ENCODE peak calls at places on chromosomes 2 and 18, in ten cellular contexts. E, H, B, K, A, G, V, Q, P and L are unnamed samples.

GRCh38 chr18:59509477-59510173 is 150.6 kb upstream of the LMAN1 start:
- DNase-seq in E (no peak), H (peak; percentile 74), B (no peak), K (peak; percentile 33), A (no peak), G (no peak), V (no peak), Q (no peak), P (no peak), L (no peak)

GRCh38 chr2:240970816-240971215 is 27.6 kb upstream of the SNED1 start:
- DNase-seq in E (no peak), H (no peak), B (no peak), K (peak; percentile 3), A (no peak), G (no peak), V (no peak), Q (no peak), P (no peak), L (no peak)

GRCh38 chr18:27749189-27749588 is 427.7 kb downstream of the CDH2 start:
- DNase-seq in E (no peak), H (no peak), B (no peak), K (no peak), A (no peak), G (no peak), V (no peak), Q (no peak), P (no peak), L (no peak)

GRCh38 chr2:173021939-173022371 is 53.7 kb upstream of the MAP3K20 start:
- DNase-seq in E (no peak), H (no peak), B (peak; percentile 44), K (peak; percentile 59), A (no peak), G (no peak), V (peak; percentile 25), Q (peak; percentile 72), P (no peak), L (no peak)

GRCh38 chr2:166572958-166573357 is 78.9 kb upstream of the SCN7A start:
- DNase-seq in E (no peak), H (no peak), B (no peak), K (no peak), A (no peak), G (no peak), V (no peak), Q (no peak), P (no peak), L (no peak)

GRCh38 chr2:119158563-119159347 is at the start of gene C1QL2:
- DNase-seq in E (no peak), H (no peak), B (peak; percentile 59), K (no peak), A (no peak), G (no peak), V (no peak), Q (peak; percentile 16), P (no peak), L (no peak)

GRCh38 chr2:84938194-84938879 is 32.6 kb upstream of the KCMF1 start:
- DNase-seq in E (no peak), H (no peak), B (no peak), K (no peak), A (no peak), G (no peak), V (peak; percentile 17), Q (peak; percentile 64), P (peak; percentile 31), L (no peak)

GRCh38 chr18:22560283-22560627 is 142.5 kb upstream of the CTAGE1 start:
- DNase-seq in E (no peak), H (no peak), B (no peak), K (no peak), A (no peak), G (no peak), V (no peak), Q (no peak), P (no peak), L (no peak)

GRCh38 chr18:54743596-54743995 is 84.7 kb upstream of the RAB27B start:
- DNase-seq in E (no peak), H (no peak), B (no peak), K (no peak), A (no peak), G (no peak), V (no peak), Q (no peak), P (no peak), L (no peak)

DNA sequence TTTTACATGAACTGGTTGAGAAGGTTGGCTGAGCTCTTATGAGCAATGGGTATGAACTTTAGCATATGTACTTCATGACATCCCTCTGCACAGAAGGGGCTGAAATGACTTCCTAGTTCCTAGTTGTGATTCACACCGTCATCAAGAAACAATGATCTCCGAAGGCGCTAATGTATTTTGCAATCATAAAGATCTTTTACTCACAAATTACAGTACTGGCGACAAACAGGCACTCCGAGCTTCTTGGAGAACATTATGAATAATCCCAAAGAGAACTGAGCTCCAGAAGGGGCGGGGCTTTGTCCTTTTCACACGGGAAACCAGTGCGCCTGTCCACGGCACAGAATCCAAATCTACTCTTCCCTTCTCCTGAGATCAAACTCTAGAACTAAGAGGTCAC is 18.1 kb downstream of the BCL2 start:
- DNase-seq in E (no peak), H (no peak), B (peak; percentile 53), K (no peak), A (no peak), G (no peak), V (no peak), Q (no peak), P (no peak), L (no peak)
- H3K4me1 ChIP-seq in E (no peaks in the 10 kb centered on the region), H (no peaks in the 10 kb centered on the region), B (peaks cover 20% of the 10 kb centered on the region), K (peaks cover 27% of the 10 kb centered on the region), A (no peaks in the 10 kb centered on the region), G (no peaks in the 10 kb centered on the region), V (no peaks in the 10 kb centered on the region), Q (no peaks in the 10 kb centered on the region), P (peaks cover 69% of the 10 kb centered on the region), L (no peaks in the 10 kb centered on the region)

DNA sequence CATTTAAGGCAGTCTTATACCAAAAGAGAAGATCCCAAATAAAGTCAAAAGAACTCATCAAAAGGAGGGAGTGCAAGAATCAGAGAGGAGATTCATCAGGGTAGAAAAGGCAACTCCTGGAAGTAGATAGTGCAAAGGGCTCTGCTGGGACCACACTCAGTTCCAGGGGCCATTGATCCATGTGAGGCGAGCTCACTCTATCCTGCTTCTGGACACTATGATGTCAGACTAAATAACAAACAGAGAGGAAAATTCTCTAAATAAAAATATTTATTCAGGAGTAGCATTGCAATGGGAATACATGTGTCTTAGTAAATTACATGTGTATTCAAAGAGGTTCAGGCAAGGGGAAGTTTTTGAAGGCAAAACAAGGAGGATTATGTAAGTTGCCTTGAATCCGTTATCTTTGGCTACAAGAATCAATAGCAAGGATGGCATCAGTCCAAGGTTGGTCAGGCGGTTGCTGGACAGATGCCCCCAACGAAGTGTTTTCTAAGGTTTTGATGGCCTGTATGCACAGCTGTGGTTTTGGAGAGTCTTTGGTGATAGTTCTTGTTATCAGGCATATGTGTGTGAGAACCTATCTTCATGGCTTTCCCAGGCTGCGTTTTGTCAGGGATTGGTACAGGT is 13.2 kb upstream of the SERPINB12 start:
- DNase-seq in E (no peak), H (no peak), B (no peak), K (no peak), A (no peak), G (no peak), V (no peak), Q (no peak), P (no peak), L (no peak)
- H3K4me1 ChIP-seq in E (no peaks in the 10 kb centered on the region), H (no peaks in the 10 kb centered on the region), B (no peaks in the 10 kb centered on the region), K (no peaks in the 10 kb centered on the region), A (no peaks in the 10 kb centered on the region), G (no peaks in the 10 kb centered on the region), V (peaks cover under 1% of the 10 kb centered on the region), Q (no peaks in the 10 kb centered on the region), P (no peaks in the 10 kb centered on the region), L (no peaks in the 10 kb centered on the region)

GRCh38 chr2:215787565-215788178 is 225.7 kb downstream of the MREG start:
- DNase-seq in E (no peak), H (no peak), B (no peak), K (no peak), A (no peak), G (no peak), V (no peak), Q (no peak), P (no peak), L (no peak)

GRCh38 chr2:215791481-215791937 is 221.8 kb downstream of the MREG start:
- DNase-seq in E (no peak), H (no peak), B (no peak), K (no peak), A (no peak), G (no peak), V (no peak), Q (peak; percentile 56), P (no peak), L (no peak)

GRCh38 chr2:215794829-215795546 is 218.4 kb downstream of the MREG start:
- DNase-seq in E (no peak), H (no peak), B (peak; percentile 72), K (no peak), A (no peak), G (peak; percentile 20), V (no peak), Q (no peak), P (no peak), L (peak; percentile 49)

GRCh38 chr2:215793747-215794595 is 219.4 kb downstream of the MREG start:
- DNase-seq in E (peak; percentile 35), H (no peak), B (peak; percentile 83), K (no peak), A (peak; percentile 44), G (no peak), V (peak; percentile 88), Q (peak; percentile 96), P (no peak), L (no peak)

GRCh38 chr2:215790548-215791421 is 222.6 kb downstream of the MREG start:
- DNase-seq in E (no peak), H (no peak), B (no peak), K (no peak), A (no peak), G (no peak), V (no peak), Q (peak; percentile 26), P (no peak), L (no peak)
- H3K4me1 ChIP-seq in E (peaks cover 12% of the 10 kb centered on the region), H (no peaks in the 10 kb centered on the region), B (peaks cover 56% of the 10 kb centered on the region), K (peaks cover 10% of the 10 kb centered on the region), A (no peaks in the 10 kb centered on the region), G (no peaks in the 10 kb centered on the region), V (peaks cover 4% of the 10 kb centered on the region), Q (peaks cover 52% of the 10 kb centered on the region), P (no peaks in the 10 kb centered on the region), L (no peaks in the 10 kb centered on the region)

GRCh38 chr2:230713331-230714121 is 884 bp downstream of the CAB39 start:
- DNase-seq in E (no peak), H (no peak), B (peak; percentile 34), K (peak; percentile 34), A (peak; percentile 67), G (peak; percentile 51), V (no peak), Q (peak; percentile 69), P (peak; percentile 26), L (no peak)

GRCh38 chr2:230716588-230716987 is 3.9 kb downstream of the CAB39 start:
- DNase-seq in E (no peak), H (no peak), B (no peak), K (no peak), A (no peak), G (no peak), V (no peak), Q (no peak), P (no peak), L (no peak)

GRCh38 chr2:230715201-230715600 is 2.6 kb downstream of the CAB39 start:
- DNase-seq in E (no peak), H (no peak), B (no peak), K (no peak), A (no peak), G (peak; percentile 39), V (no peak), Q (peak; percentile 28), P (no peak), L (no peak)

GRCh38 chr2:230712443-230713330 is at the start of gene CAB39:
- DNase-seq in E (no peak), H (peak; percentile 87), B (peak; percentile 95), K (peak; percentile 89), A (peak; percentile 87), G (peak; percentile 94), V (peak; percentile 69), Q (peak; percentile 96), P (peak; percentile 84), L (peak; percentile 90)

GRCh38 chr2:230714122-230714453 is 1.4 kb downstream of the CAB39 start:
- DNase-seq in E (no peak), H (no peak), B (peak; percentile 52), K (no peak), A (peak; percentile 36), G (peak; percentile 59), V (peak; percentile 73), Q (peak; percentile 89), P (peak; percentile 38), L (no peak)
- H3K4me1 ChIP-seq in E (peaks cover 43% of the 10 kb centered on the region), H (no peaks in the 10 kb centered on the region), B (peaks cover 15% of the 10 kb centered on the region), K (peaks cover 70% of the 10 kb centered on the region), A (peaks cover 20% of the 10 kb centered on the region), G (peaks cover 57% of the 10 kb centered on the region), V (peaks cover 22% of the 10 kb centered on the region), Q (peaks cover 25% of the 10 kb centered on the region), P (peaks cover 60% of the 10 kb centered on the region), L (peaks cover 2% of the 10 kb centered on the region)